ENCODE peak calls at places on chromosomes 13 and 19, in six cellular contexts. P, W, E, O, I and C are unnamed samples.

GRCh38 chr19:49555600-49556411 is 24.6 kb downstream of the NOSIP start:
- DNase-seq in P (peak; percentile 79), W (peak; percentile 61), E (no peak), O (peak; percentile 94), I (no peak), C (no peak)

GRCh38 chr13:20264271-20265018 is 32.3 kb upstream of the GJB6 start:
- DNase-seq in P (no peak), W (no peak), E (no peak), O (no peak), I (no peak), C (no peak)

GRCh38 chr13:65965496-65965895 is 1264.6 kb downstream of the PCDH9 start:
- DNase-seq in P (peak; percentile 14), W (no peak), E (peak; percentile 37), O (no peak), I (peak; percentile 55), C (no peak)

GRCh38 chr19:38733493-38734175 is 10.6 kb downstream of the CAPN12 start:
- DNase-seq in P (peak; percentile 55), W (no peak), E (peak; percentile 48), O (peak; percentile 30), I (no peak), C (no peak)

GRCh38 chr13:77751513-77752456 is 54.3 kb downstream of the SLAIN1 start:
- DNase-seq in P (peak; percentile 63), W (peak; percentile 9), E (peak; percentile 21), O (peak; percentile 41), I (peak; percentile 5), C (no peak)

GRCh38 chr13:32905063-32905863 is 111.0 kb upstream of the KL start:
- DNase-seq in P (peak; percentile 67), W (no peak), E (peak; percentile 33), O (no peak), I (no peak), C (no peak)

GRCh38 chr13:112995395-112996091 is 26.5 kb downstream of the MCF2L start:
- DNase-seq in P (no peak), W (no peak), E (no peak), O (no peak), I (no peak), C (no peak)

GRCh38 chr13:37492741-37493514 is 105.6 kb downstream of the POSTN start:
- DNase-seq in P (peak; percentile 87), W (no peak), E (peak; percentile 66), O (no peak), I (peak; percentile 85), C (peak; percentile 99)

GRCh38 chr13:24161010-24161775 is 673 bp downstream of the SPATA13 start:
- DNase-seq in P (peak; percentile 57), W (peak; percentile 33), E (no peak), O (peak; percentile 51), I (no peak), C (no peak)

GRCh38 chr13:100195568-100195967 is 106.7 kb downstream of the PCCA start:
- DNase-seq in P (no peak), W (no peak), E (no peak), O (no peak), I (no peak), C (no peak)

GRCh38 chr19:33399081-33399744 is 25.7 kb downstream of the CEBPG start:
- DNase-seq in P (no peak), W (no peak), E (no peak), O (no peak), I (no peak), C (no peak)

GRCh38 chr13:22138947-22139346 is 468.1 kb downstream of the FGF9 start:
- DNase-seq in P (no peak), W (no peak), E (no peak), O (no peak), I (no peak), C (no peak)

GRCh38 chr19:44848805-44849457 is 2.8 kb downstream of the NECTIN2 start:
- DNase-seq in P (peak; percentile 25), W (no peak), E (no peak), O (peak; percentile 50), I (no peak), C (no peak)

GRCh38 chr13:37417042-37417441 is 181.5 kb downstream of the POSTN start:
- DNase-seq in P (no peak), W (no peak), E (no peak), O (no peak), I (no peak), C (no peak)

GRCh38 chr13:63842102-63842501 is 2426.5 kb upstream of the PCDH20 start:
- DNase-seq in P (no peak), W (no peak), E (no peak), O (no peak), I (no peak), C (no peak)

GRCh38 chr13:25890671-25891212 is 161.1 kb downstream of the SHISA2 start:
- DNase-seq in P (no peak), W (no peak), E (peak; percentile 27), O (no peak), I (no peak), C (no peak)

GRCh38 chr19:14450168-14450874 is 17.2 kb downstream of the PKN1 start:
- DNase-seq in P (peak; percentile 66), W (peak; percentile 26), E (no peak), O (peak; percentile 99), I (no peak), C (no peak)

GRCh38 chr19:48511800-48512503 is at the start of gene LMTK3:
- DNase-seq in P (peak; percentile 50), W (peak; percentile 68), E (no peak), O (peak; percentile 77), I (no peak), C (no peak)

GRCh38 chr19:32416749-32417469 is 11.3 kb downstream of the DPY19L3 start:
- DNase-seq in P (peak; percentile 49), W (no peak), E (no peak), O (no peak), I (no peak), C (no peak)

GRCh38 chr19:8145969-8146368 is 3.4 kb downstream of the FBN3 start:
- DNase-seq in P (no peak), W (no peak), E (no peak), O (peak; percentile 89), I (no peak), C (no peak)

GRCh38 chr19:3783660-3784584 is 2.3 kb downstream of the MATK start:
- DNase-seq in P (no peak), W (peak; percentile 39), E (no peak), O (peak; percentile 87), I (no peak), C (no peak)

GRCh38 chr13:76635232-76636021 is 250.8 kb downstream of the KCTD12 start:
- DNase-seq in P (no peak), W (no peak), E (no peak), O (no peak), I (no peak), C (no peak)